ENCODE peak calls at places on chromosomes 16 and 17, in four cellular contexts. F, A, E and B are unnamed samples.

GRCh38 chr17:73887739-73888138 is 243.5 kb upstream of the SDK2 start:
- DNase-seq in F (no peak), A (no peak), E (no peak), B (no peak)

GRCh38 chr16:24013733-24014645 is 178.2 kb downstream of the PRKCB start:
- DNase-seq in F (no peak), A (no peak), E (no peak), B (no peak)

GRCh38 chr16:57955572-57955971 is 15.4 kb downstream of the CNGB1 start:
- DNase-seq in F (no peak), A (no peak), E (peak; percentile 53), B (no peak)

GRCh38 chr17:78558181-78558850 is 18.9 kb downstream of the DNAH17 start:
- DNase-seq in F (no peak), A (no peak), E (no peak), B (no peak)

GRCh38 chr17:5237541-5238016 is 2.9 kb upstream of the SCIMP start:
- DNase-seq in F (no peak), A (no peak), E (peak; percentile 44), B (peak; percentile 66)

GRCh38 chr17:79970576-79971068 is 65.0 kb downstream of the TBC1D16 start:
- DNase-seq in F (peak; percentile 53), A (peak; percentile 22), E (peak; percentile 50), B (no peak)

GRCh38 chr17:4483012-4483840 is 15.5 kb upstream of the SPNS2 start:
- DNase-seq in F (no peak), A (no peak), E (peak; percentile 71), B (no peak)

GRCh38 chr17:58308985-58309917 is 19.3 kb downstream of the TSPOAP1 start:
- DNase-seq in F (no peak), A (no peak), E (no peak), B (no peak)

GRCh38 chr17:16346721-16347271 is 6.5 kb downstream of the CENPV start:
- DNase-seq in F (no peak), A (no peak), E (no peak), B (no peak)

GRCh38 chr17:45332989-45333701 is 16.3 kb upstream of the MAP3K14 start:
- DNase-seq in F (peak; percentile 79), A (no peak), E (peak; percentile 65), B (no peak)

GRCh38 chr16:81703177-81704155 is 75.6 kb upstream of the PLCG2 start:
- DNase-seq in F (no peak), A (peak; percentile 48), E (peak; percentile 92), B (peak; percentile 95)

GRCh38 chr17:40648326-40648968 is 829 bp upstream of the SMARCE1 start:
- DNase-seq in F (no peak), A (no peak), E (no peak), B (no peak)

GRCh38 chr16:52953215-52953614 is 99.5 kb downstream of the CHD9NB start:
- DNase-seq in F (no peak), A (no peak), E (no peak), B (no peak)

GRCh38 chr16:3548445-3548844 is 28.8 kb downstream of the NLRC3 start:
- DNase-seq in F (no peak), A (no peak), E (no peak), B (no peak)

GRCh38 chr17:3546521-3546920 is 11.1 kb downstream of the TRPV3 start:
- DNase-seq in F (no peak), A (no peak), E (no peak), B (no peak)

GRCh38 chr17:46822388-46822921 is 4.0 kb upstream of the WNT3 start:
- DNase-seq in F (no peak), A (no peak), E (no peak), B (no peak)

GRCh38 chr16:27735031-27735430 is 185.1 kb downstream of the KATNIP start:
- DNase-seq in F (no peak), A (peak; percentile 22), E (no peak), B (no peak)

GRCh38 chr16:89031715-89032659 is 55.0 kb upstream of the CBFA2T3 start:
- DNase-seq in F (peak; percentile 21), A (peak; percentile 38), E (no peak), B (no peak)

GRCh38 chr16:78571880-78572279 is 472.4 kb downstream of the WWOX start:
- DNase-seq in F (no peak), A (no peak), E (peak; percentile 26), B (no peak)

GRCh38 chr16:77916111-77916510 is 106.2 kb upstream of the CLEC3A start:
- DNase-seq in F (no peak), A (no peak), E (no peak), B (no peak)

GRCh38 chr16:86963600-86964575 is 353.3 kb downstream of the C16orf95 start:
- DNase-seq in F (no peak), A (peak; percentile 33), E (no peak), B (no peak)

GRCh38 chr17:16512011-16512410 is 20.0 kb upstream of the LRRC75A start:
- DNase-seq in F (no peak), A (no peak), E (no peak), B (peak; percentile 83)

GRCh38 chr16:73743665-73744496 is 552.7 kb upstream of the PSMD7 start:
- DNase-seq in F (no peak), A (no peak), E (no peak), B (no peak)

GRCh38 chr16:66924527-66925321 is 611 bp downstream of the RRAD start:
- DNase-seq in F (no peak), A (no peak), E (peak; percentile 64), B (no peak)

GRCh38 chr16:85891033-85891775 is 7.8 kb upstream of the IRF8 start:
- DNase-seq in F (no peak), A (no peak), E (no peak), B (no peak)

GRCh38 chr16:13767215-13767614 is 152.7 kb upstream of the ERCC4 start:
- DNase-seq in F (no peak), A (no peak), E (peak; percentile 23), B (peak; percentile 20)

GRCh38 chr17:39694593-39694992 is 5.3 kb upstream of the ERBB2 start:
- DNase-seq in F (no peak), A (no peak), E (no peak), B (no peak)

GRCh38 chr17:7853693-7854043 is 1.2 kb upstream of the TMEM88 start:
- DNase-seq in F (no peak), A (no peak), E (no peak), B (no peak)

GRCh38 chr16:65119905-65120341 is 1.9 kb downstream of the CDH11 start:
- DNase-seq in F (peak; percentile 13), A (peak; percentile 47), E (peak; percentile 70), B (peak; percentile 64)

GRCh38 chr17:40035162-40035559 is 19.0 kb downstream of the MED24 start:
- DNase-seq in F (no peak), A (no peak), E (peak; percentile 86), B (peak; percentile 29)

GRCh38 chr17:42779942-42780815 is at the start of gene WNK4:
- DNase-seq in F (no peak), A (no peak), E (peak; percentile 71), B (no peak)

GRCh38 chr16:81641403-81642106 is 137.5 kb upstream of the PLCG2 start:
- DNase-seq in F (no peak), A (no peak), E (no peak), B (no peak)

GRCh38 chr16:57867000-57867561 is 64.8 kb upstream of the KIFC3 start:
- DNase-seq in F (no peak), A (no peak), E (no peak), B (no peak)

GRCh38 chr16:56195151-56195550 is 3.9 kb downstream of the GNAO1 start:
- DNase-seq in F (peak; percentile 19), A (peak; percentile 51), E (peak; percentile 74), B (no peak)

GRCh38 chr16:75065149-75065807 is 51.3 kb downstream of the LDHD start:
- DNase-seq in F (no peak), A (no peak), E (no peak), B (no peak)

GRCh38 chr17:66791337-66791736 is 43.6 kb upstream of the CACNG5 start:
- DNase-seq in F (peak; percentile 80), A (no peak), E (no peak), B (no peak)

GRCh38 chr16:57191056-57191536 is 5.0 kb downstream of the RSPRY1 start:
- DNase-seq in F (no peak), A (no peak), E (peak; percentile 29), B (peak; percentile 75)